ENCODE peak calls at places on chromosomes 11 and 22, in nine cellular contexts. G is activated CD4-positive, alpha-beta T cell treated with anti-CD3 and anti-CD28 coated beads for 24 hours; N is brain microvascular endothelial cell; R is neural progenitor cell; B is ELR; C is stimulated activated CD8-positive, alpha-beta memory T cell treated with anti-CD3 and anti-CD28 coated beads, Interleukin-4, amount 100 ng/mL, for 1 hour; D is heart left ventricle; H is activated T-cell treated with anti-CD3 and anti-CD28 coated beads, Interleukin-2, amount 50 U/mL, for 72 hours; F is omental fat pad. O is an unnamed sample.

GRCh38 chr11:36126703-36127102 is 162.5 kb downstream of the COMMD9 start:
- DNase-seq in G (no peak), N (no peak), R (no peak), B (no peak), C (no peak), D (no peak), H (no peak), F (no peak), O (no peak)

GRCh38 chr11:118930152-118930712 is 4.5 kb upstream of the BCL9L start:
- DNase-seq in G (peak), N (peak), R (peak), B (peak), C (peak), D (peak), H (peak), F (no peak), O (peak)

GRCh38 chr22:36384766-36385400 is 2.9 kb downstream of the MYH9 start:
- DNase-seq in G (no peak), N (no peak), R (peak), B (peak), C (no peak), D (no peak), H (peak), F (no peak), O (no peak)

GRCh38 chr22:42180349-42180842 is 49.8 kb upstream of the CYP2D6 start:
- DNase-seq in G (no peak), N (no peak), R (no peak), B (peak), C (no peak), D (no peak), H (peak), F (no peak), O (no peak)

GRCh38 chr22:45704648-45705047 is 33.0 kb downstream of the ATXN10 start:
- DNase-seq in G (no peak), N (no peak), R (no peak), B (no peak), C (no peak), D (no peak), H (no peak), F (no peak), O (no peak)

GRCh38 chr22:43878831-43879550 is 12.8 kb downstream of the PNPLA5 start:
- DNase-seq in G (no peak), N (no peak), R (no peak), B (no peak), C (no peak), D (no peak), H (no peak), F (no peak), O (no peak)

GRCh38 chr11:111307472-111308108 is 9.2 kb downstream of the POU2AF3 start:
- DNase-seq in G (no peak), N (no peak), R (no peak), B (no peak), C (no peak), D (no peak), H (no peak), F (no peak), O (no peak)

GRCh38 chr11:117985953-117986887 is at the start of gene IL10RA:
- DNase-seq in G (peak), N (peak), R (peak), B (peak), C (peak), D (peak), H (peak), F (peak), O (peak)

GRCh38 chr11:15674756-15675155 is 560.0 kb downstream of the INSC start:
- DNase-seq in G (no peak), N (no peak), R (no peak), B (no peak), C (no peak), D (no peak), H (no peak), F (no peak), O (no peak)

GRCh38 chr11:123170929-123171328 is 24.1 kb downstream of the CLMP start:
- DNase-seq in G (no peak), N (no peak), R (no peak), B (no peak), C (no peak), D (no peak), H (no peak), F (no peak), O (no peak)

GRCh38 chr11:14308114-14308896 is 50.7 kb downstream of the RRAS2 start:
- DNase-seq in G (no peak), N (peak), R (peak), B (peak), C (no peak), D (no peak), H (no peak), F (no peak), O (peak)

GRCh38 chr11:65482306-65482850 is 16.5 kb upstream of the MALAT1 start:
- DNase-seq in G (no peak), N (no peak), R (no peak), B (no peak), C (no peak), D (no peak), H (no peak), F (no peak), O (no peak)

GRCh38 chr11:58637367-58637766 is 14.9 kb downstream of the CNTF start:
- DNase-seq in G (no peak), N (no peak), R (no peak), B (no peak), C (no peak), D (no peak), H (no peak), F (no peak), O (no peak)

O was measured in bronchial epithelial cell.